ENCODE peak calls at places on chromosome 1, in six cellular contexts. U is mesenchymal stem cell, W is HCT116, A is adrenal gland, T is neuronal stem cell, P is kidney. F is an unnamed sample. For H3K4me1, the result is how much of the 10 kb centered on the place peaks cover.

GRCh38 chr1:66296370-66296769 is 237.6 kb upstream of the SGIP1 start:
- DNase-seq in U (no peak), W (no peak), A (no peak), T (no peak), P (no peak), F (no peak)

GRCh38 chr1:200206340-200206739 is 178.8 kb downstream of the NR5A2 start:
- DNase-seq in U (peak), W (no peak), A (no peak), T (no peak), P (no peak), F (no peak)

GRCh38 chr1:198520524-198521254 is 19.8 kb downstream of the ATP6V1G3 start:
- DNase-seq in U (no peak), W (no peak), A (no peak), T (no peak), P (no peak), F (no peak)

GRCh38 chr1:178633068-178633467 is 92.0 kb upstream of the RALGPS2 start:
- DNase-seq in U (peak), W (no peak), A (no peak), T (no peak), P (no peak), F (no peak)

GRCh38 chr1:33655496-33655895 is 183.1 kb downstream of the ZSCAN20 start:
- DNase-seq in U (no peak), W (no peak), A (no peak), T (no peak), P (no peak), F (no peak)

GRCh38 chr1:235068155-235069121 is 60.2 kb downstream of the TOMM20 start:
- DNase-seq in U (peak), W (peak), A (no peak), T (no peak), P (peak), F (peak)

GRCh38 chr1:229557913-229558414 is 543 bp downstream of the ABCB10 start:
- DNase-seq in U (peak), W (no peak), A (peak), T (peak), P (peak), F (peak)

GRCh38 chr1:14913475-14914155 is 239.9 kb upstream of the TMEM51 start:
- DNase-seq in U (no peak), W (no peak), A (no peak), T (no peak), P (peak), F (no peak)

GRCh38 chr1:209689484-209689883 is 14.3 kb downstream of the G0S2 start:
- DNase-seq in U (peak), W (no peak), A (no peak), T (no peak), P (no peak), F (no peak)

GRCh38 chr1:153697873-153698647 is 19.6 kb downstream of the NPR1 start:
- DNase-seq in U (no peak), W (no peak), A (peak), T (no peak), P (peak), F (no peak)

GRCh38 chr1:212213754-212214153 is 71.5 kb upstream of the PPP2R5A start:
- DNase-seq in U (no peak), W (no peak), A (no peak), T (no peak), P (no peak), F (peak)

GRCh38 chr1:150257624-150258274 is at the start of gene CA14:
- DNase-seq in U (peak), W (no peak), A (no peak), T (peak), P (no peak), F (no peak)

GRCh38 chr1:198529414-198529813 is 11.1 kb downstream of the ATP6V1G3 start:
- DNase-seq in U (peak), W (no peak), A (no peak), T (no peak), P (no peak), F (no peak)

GRCh38 chr1:230674581-230674980 is 32.3 kb downstream of the COG2 start:
- DNase-seq in U (no peak), W (no peak), A (no peak), T (no peak), P (no peak), F (no peak)

GRCh38 chr1:28804071-28804470 is 7.9 kb upstream of the OPRD1 start:
- DNase-seq in U (no peak), W (no peak), A (no peak), T (no peak), P (no peak), F (no peak)

GRCh38 chr1:30757976-30758688 is 558 bp upstream of the LAPTM5 start:
- DNase-seq in U (no peak), W (no peak), A (no peak), T (no peak), P (no peak), F (no peak)
- H3K4me1 ChIP-seq in U (under half), W (under half), A (under half), T (under half), P (under half), F (under half)

GRCh38 chr1:156500578-156500846 is at the start of gene MEF2D:
- DNase-seq in U (no peak), W (no peak), A (no peak), T (no peak), P (no peak), F (no peak)

GRCh38 chr1:156498447-156499193 is 2.0 kb downstream of the MEF2D start:
- DNase-seq in U (peak), W (no peak), A (peak), T (no peak), P (peak), F (no peak)

GRCh38 chr1:156497743-156498446 is 2.7 kb downstream of the MEF2D start:
- DNase-seq in U (no peak), W (no peak), A (peak), T (no peak), P (peak), F (no peak)

GRCh38 chr1:156499703-156500577 is 635 bp downstream of the MEF2D start:
- DNase-seq in U (peak), W (no peak), A (peak), T (no peak), P (peak), F (no peak)

GRCh38 chr1:156499194-156499702 is 1.3 kb downstream of the MEF2D start:
- DNase-seq in U (peak), W (no peak), A (peak), T (no peak), P (peak), F (no peak)
- H3K4me1 ChIP-seq in U (half or more), W (half or more), A (half or more), T (under half), P (under half), F (under half)

GRCh38 chr1:7149080-7149838 is 364.0 kb downstream of the CAMTA1 start:
- DNase-seq in U (no peak), W (no peak), A (peak), T (no peak), P (peak), F (no peak)
- H3K4me1 ChIP-seq in U (under half), W (under half), A (under half), T (under half), P (under half), F (under half)

GRCh38 chr1:204267191-204267601 is 53.4 kb upstream of the GOLT1A start:
- DNase-seq in U (no peak), W (no peak), A (no peak), T (no peak), P (peak), F (no peak)
- H3K4me1 ChIP-seq in U (under half), W (under half), A (under half), T (under half), P (half or more), F (under half)

GRCh38 chr1:3529099-3529729 is 74.7 kb downstream of the ARHGEF16 start:
- DNase-seq in U (no peak), W (no peak), A (no peak), T (no peak), P (no peak), F (no peak)

GRCh38 chr1:3531928-3532327 is 77.5 kb downstream of the ARHGEF16 start:
- DNase-seq in U (no peak), W (no peak), A (no peak), T (no peak), P (no peak), F (no peak)

GRCh38 chr1:3530086-3530930 is 75.8 kb downstream of the ARHGEF16 start:
- DNase-seq in U (no peak), W (no peak), A (no peak), T (no peak), P (no peak), F (no peak)

GRCh38 chr1:3533051-3534048 is 78.0 kb downstream of the MEGF6 start:
- DNase-seq in U (no peak), W (no peak), A (no peak), T (no peak), P (no peak), F (no peak)

DNA sequence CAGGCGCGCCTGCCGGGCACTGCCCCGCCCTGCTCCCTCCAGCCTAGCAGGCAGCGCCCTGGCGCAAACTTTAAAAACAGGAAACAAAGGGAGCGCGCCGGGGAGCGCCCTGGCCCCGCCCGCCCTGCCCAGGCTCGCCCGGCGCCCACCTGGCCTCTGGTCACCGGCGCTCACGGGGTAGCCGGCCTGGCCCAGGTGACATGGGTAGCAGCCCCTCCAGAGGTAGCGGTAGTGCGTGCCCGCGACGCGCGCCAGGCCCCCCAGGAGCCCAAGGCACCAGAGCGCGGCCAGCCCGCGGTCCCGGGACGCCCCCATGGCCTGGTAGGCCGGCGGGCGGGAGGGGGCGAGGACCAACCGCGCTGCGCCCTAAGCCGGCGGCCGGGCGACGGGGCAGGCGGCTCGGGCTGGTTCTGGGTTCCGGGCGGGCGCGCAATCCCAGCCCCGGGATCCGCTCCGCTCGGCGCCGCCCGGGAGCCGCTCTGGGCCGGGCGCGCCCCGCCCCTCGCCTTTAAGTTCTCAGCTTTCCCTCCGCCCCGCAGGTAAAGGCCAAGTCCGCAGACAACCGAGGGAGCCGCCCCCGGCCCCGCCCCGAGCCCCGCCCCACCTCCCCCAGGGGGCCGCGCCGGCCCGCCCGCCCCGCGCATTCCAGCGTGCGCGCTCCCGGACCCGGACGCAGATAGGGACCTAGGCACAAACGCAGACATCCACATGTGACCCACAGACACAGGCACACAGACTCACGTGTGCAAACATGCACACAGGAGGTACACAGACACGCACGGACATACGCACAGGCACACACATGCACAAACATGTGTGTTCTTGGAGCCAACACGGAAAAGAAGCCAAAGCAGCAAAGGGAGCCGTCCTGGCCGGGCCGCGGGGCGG is 76.7 kb downstream of the ARHGEF16 start:
- DNase-seq in U (no peak), W (peak), A (peak), T (peak), P (peak), F (peak)
- H3K4me1 ChIP-seq in U (under half), W (under half), A (under half), T (under half), P (under half), F (under half)

DNA sequence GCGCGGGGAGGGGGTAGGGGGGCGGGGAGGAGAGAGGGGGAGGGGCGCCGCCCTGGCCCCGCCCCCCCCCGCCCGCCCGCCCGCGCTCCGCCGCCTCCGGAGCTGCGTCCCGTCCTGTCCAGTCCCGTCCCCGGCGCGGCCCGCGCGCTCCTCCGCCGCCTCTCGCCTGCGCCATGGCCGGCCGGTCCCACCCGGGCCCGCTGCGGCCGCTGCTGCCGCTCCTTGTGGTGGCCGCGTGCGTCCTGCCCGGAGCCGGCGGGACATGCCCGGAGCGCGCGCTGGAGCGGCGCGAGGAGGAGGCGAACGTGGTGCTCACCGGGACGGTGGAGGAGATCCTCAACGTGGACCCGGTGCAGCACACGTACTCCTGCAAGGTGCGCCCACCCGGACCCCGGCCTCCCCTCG is at the start of gene AGRN:
- DNase-seq in U (peak), W (no peak), A (peak), T (no peak), P (no peak), F (no peak)
- H3K4me1 ChIP-seq in U (under half), W (half or more), A (under half), T (under half), P (under half), F (under half)

GRCh38 chr1:146046664-146047063 is 25.1 kb upstream of the HJV start:
- DNase-seq in U (no peak), W (no peak), A (no peak), T (no peak), P (no peak), F (no peak)
- H3K4me1 ChIP-seq in U (under half), W (under half), A (under half), T (under half), P (under half), F (under half)

GRCh38 chr1:16151200-16151708 is 4.6 kb downstream of the EPHA2 start:
- DNase-seq in U (peak), W (no peak), A (peak), T (no peak), P (peak), F (no peak)
- H3K4me1 ChIP-seq in U (half or more), W (half or more), A (half or more), T (under half), P (under half), F (half or more)

GRCh38 chr1:58884706-58885661 is 101.1 kb upstream of the JUN start:
- DNase-seq in U (no peak), W (no peak), A (no peak), T (no peak), P (no peak), F (peak)
- H3K4me1 ChIP-seq in U (under half), W (half or more), A (half or more), T (under half), P (under half), F (under half)

GRCh38 chr1:172663726-172664125 is 4.8 kb downstream of the FASLG start:
- DNase-seq in U (no peak), W (no peak), A (no peak), T (no peak), P (no peak), F (no peak)
- H3K4me1 ChIP-seq in U (under half), W (under half), A (under half), T (under half), P (under half), F (under half)